ENCODE peak calls at places on chromosomes 12 and 14, in ten cellular contexts. N is GM20000; S is SK-N-SH; R is upper lobe of right lung; E is GM03348; O is NCI-H2081; T is stimulated activated CD4-positive, alpha-beta T cell treated with anti-CD3 and anti-CD28 coated beads, Interleukin-1b, Interleukin-23, amount 100 ng/mL, for 48 hours; J is T-cell; I is AG10803; K is NCI-H146. D is an unnamed sample.

GRCh38 chr14:71123579-71124135 is 216.4 kb downstream of the PCNX1 start:
- DNase-seq in N (no peak), T (no peak), S (no peak), K (no peak), R (no peak), I (no peak), E (no peak), O (no peak), J (no peak), D (no peak)

GRCh38 chr12:94152292-94153083 is 4.1 kb downstream of the PLXNC1 start:
- DNase-seq in N (no peak), O (peak; percentile 31), I (no peak), E (no peak), T (no peak), J (no peak), S (no peak), R (no peak), K (peak; percentile 27), D (no peak)

GRCh38 chr14:20603813-20604212 is 12.6 kb upstream of the RNASE12 start:
- DNase-seq in N (no peak), O (no peak), K (no peak), S (no peak), T (no peak), J (no peak), R (no peak), E (no peak), I (no peak), D (no peak)

GRCh38 chr12:119423285-119423684 is 88.8 kb downstream of the CCDC60 start:
- DNase-seq in E (no peak), O (no peak), K (no peak), I (no peak), S (peak; percentile 30), J (no peak), R (no peak), N (no peak), T (no peak), D (no peak)

GRCh38 chr12:39581592-39581991 is 38.0 kb downstream of the ABCD2 start:
- DNase-seq in E (no peak), N (no peak), R (no peak), O (no peak), T (no peak), S (no peak), K (no peak), I (no peak), J (no peak), D (no peak)

GRCh38 chr14:90301580-90302181 is 30.1 kb downstream of the NRDE2 start:
- DNase-seq in K (peak; percentile 14), R (no peak), J (no peak), T (no peak), O (peak; percentile 52), N (peak; percentile 34), E (peak; percentile 62), S (peak; percentile 51), I (peak; percentile 69), D (no peak)

GRCh38 chr14:71290960-71291466 is 383.8 kb downstream of the PCNX1 start:
- DNase-seq in K (no peak), R (no peak), N (peak; percentile 45), O (no peak), J (no peak), I (peak; percentile 56), T (peak; percentile 76), E (peak; percentile 60), S (no peak), D (no peak)

GRCh38 chr14:60753264-60754126 is 18.9 kb downstream of the MNAT1 start:
- DNase-seq in N (peak; percentile 74), T (peak; percentile 68), R (no peak), J (peak; percentile 44), S (no peak), O (no peak), I (peak; percentile 61), E (no peak), K (no peak), D (no peak)

GRCh38 chr12:116759783-116760581 is 21.9 kb downstream of the RNFT2 start:
- DNase-seq in O (no peak), I (no peak), N (no peak), E (no peak), R (peak; percentile 53), K (no peak), J (peak; percentile 44), S (no peak), T (peak; percentile 36), D (no peak)

GRCh38 chr14:66281036-66281776 is 205.0 kb upstream of the CCDC196 start:
- DNase-seq in S (no peak), N (no peak), T (no peak), O (no peak), K (no peak), E (peak; percentile 15), J (no peak), R (no peak), I (peak; percentile 36), D (no peak)

GRCh38 chr14:24114536-24115450 is at the start of the genes DCAF11 and NRL:
- DNase-seq in E (peak; percentile 97), N (peak; percentile 97), K (peak; percentile 99), T (peak; percentile 99), O (peak; percentile 99), R (peak; percentile 99), J (peak; percentile 98), I (peak; percentile 100), S (peak; percentile 95), D (peak; percentile 97)

GRCh38 chr12:48903982-48904411 is 21.3 kb downstream of the FKBP11 start:
- DNase-seq in K (peak; percentile 86), O (peak; percentile 52), R (peak; percentile 76), I (peak; percentile 74), T (peak; percentile 82), E (peak; percentile 66), N (peak; percentile 85), J (peak; percentile 82), S (peak; percentile 85), D (peak; percentile 53)

GRCh38 chr14:71491925-71492324 is 440.3 kb upstream of the RGS6 start:
- DNase-seq in N (no peak), I (peak; percentile 81), O (no peak), K (no peak), E (peak; percentile 28), T (no peak), R (no peak), J (no peak), S (no peak), D (no peak)

GRCh38 chr12:67468549-67469245 is 179.8 kb upstream of the DYRK2 start:
- DNase-seq in O (no peak), J (no peak), K (no peak), N (no peak), S (no peak), I (no peak), R (no peak), T (no peak), E (no peak), D (no peak)

GRCh38 chr12:89140580-89141236 is 211.6 kb downstream of the DUSP6 start:
- DNase-seq in E (peak; percentile 11), T (no peak), R (no peak), I (peak; percentile 82), N (no peak), O (no peak), J (no peak), S (no peak), K (no peak), D (no peak)

GRCh38 chr12:45540661-45541341 is 188.7 kb upstream of the ARID2 start:
- DNase-seq in O (no peak), R (no peak), K (no peak), T (no peak), S (peak; percentile 4), J (no peak), I (no peak), N (no peak), E (no peak), D (no peak)

GRCh38 chr12:40104461-40105264 is 1.2 kb downstream of the SLC2A13 start:
- DNase-seq in R (peak; percentile 64), N (no peak), K (peak; percentile 29), E (no peak), O (no peak), T (no peak), S (no peak), J (no peak), I (no peak), D (no peak)

GRCh38 chr12:108750471-108751402 is 19.4 kb upstream of the CORO1C start:
- DNase-seq in O (no peak), J (no peak), T (no peak), R (peak; percentile 6), E (peak; percentile 59), S (no peak), K (no peak), I (peak; percentile 70), N (no peak), D (no peak)

GRCh38 chr14:30597496-30597895 is 24.6 kb upstream of the SCFD1 start:
- DNase-seq in I (no peak), K (no peak), R (no peak), J (no peak), O (no peak), T (no peak), S (no peak), E (no peak), N (no peak), D (no peak)

GRCh38 chr12:57224973-57225679 is 4.4 kb upstream of the SHMT2 start:
- DNase-seq in R (peak; percentile 85), K (peak; percentile 41), N (peak; percentile 77), O (no peak), J (peak; percentile 61), S (no peak), I (no peak), T (peak; percentile 62), E (peak; percentile 58), D (peak; percentile 64)

GRCh38 chr12:24055747-24056146 is 106.3 kb upstream of the SOX5 start:
- DNase-seq in E (no peak), K (no peak), T (no peak), J (no peak), N (no peak), I (no peak), R (no peak), O (no peak), S (no peak), D (no peak)

GRCh38 chr12:127712561-127712960 is 554.4 kb upstream of the TMEM132C start:
- DNase-seq in O (no peak), T (no peak), K (no peak), J (no peak), N (no peak), R (no peak), S (no peak), E (no peak), I (no peak), D (no peak)

GRCh38 chr12:91091916-91092715 is 19.2 kb downstream of the LUM start:
- DNase-seq in E (no peak), K (no peak), S (no peak), J (no peak), O (no peak), T (no peak), N (no peak), I (no peak), R (no peak), D (no peak)